ENCODE peak calls at places on chromosomes 16 and 17, in ten cellular contexts. One of them, this sample, is unnamed.
A peak's percentile ranks its signal among the peaks of the same experiment; 100 is the strongest.

GRCh38 chr17:66488874-66489273 is 186.5 kb downstream of the PRKCA start:
- DNase-seq in PC-3: no peak
- DNase-seq in endothelial cell of umbilical vein: no peak
- DNase-seq in MM.1S: no peak
- DNase-seq in keratinocyte: no peak
- DNase-seq in SK-N-SH: no peak
- DNase-seq in IMR-90: no peak
- DNase-seq in GM23338: no peak
- DNase-seq in astrocyte: no peak
- DNase-seq in PC-9: no peak
- DNase-seq in this sample: no peak

GRCh38 chr17:8376302-8377067 is at the start of gene KRABD2:
- DNase-seq in PC-3: peak; percentile 79
- DNase-seq in endothelial cell of umbilical vein: peak; percentile 92
- DNase-seq in MM.1S: peak; percentile 91
- DNase-seq in keratinocyte: no peak
- DNase-seq in SK-N-SH: peak; percentile 98
- DNase-seq in IMR-90: peak; percentile 79
- DNase-seq in GM23338: peak; percentile 97
- DNase-seq in astrocyte: peak; percentile 68
- DNase-seq in PC-9: peak; percentile 94
- DNase-seq in this sample: peak; percentile 83

GRCh38 chr16:84543931-84544776 is 39.7 kb upstream of the MEAK7 start:
- DNase-seq in PC-3: no peak
- DNase-seq in endothelial cell of umbilical vein: no peak
- DNase-seq in MM.1S: no peak
- DNase-seq in keratinocyte: no peak
- DNase-seq in SK-N-SH: no peak
- DNase-seq in IMR-90: peak; percentile 28
- DNase-seq in GM23338: no peak
- DNase-seq in astrocyte: no peak
- DNase-seq in PC-9: no peak
- DNase-seq in this sample: peak; percentile 34

GRCh38 chr17:68074279-68074678 is 38.7 kb downstream of the KPNA2 start:
- DNase-seq in PC-3: no peak
- DNase-seq in endothelial cell of umbilical vein: no peak
- DNase-seq in MM.1S: no peak
- DNase-seq in keratinocyte: no peak
- DNase-seq in SK-N-SH: no peak
- DNase-seq in IMR-90: no peak
- DNase-seq in GM23338: no peak
- DNase-seq in astrocyte: no peak
- DNase-seq in PC-9: no peak
- DNase-seq in this sample: no peak

GRCh38 chr16:53636978-53637377 is 66.7 kb downstream of the RPGRIP1L start:
- DNase-seq in PC-3: no peak
- DNase-seq in endothelial cell of umbilical vein: no peak
- DNase-seq in MM.1S: peak; percentile 69
- DNase-seq in keratinocyte: no peak
- DNase-seq in SK-N-SH: no peak
- DNase-seq in IMR-90: no peak
- DNase-seq in GM23338: no peak
- DNase-seq in astrocyte: no peak
- DNase-seq in PC-9: no peak
- DNase-seq in this sample: no peak

GRCh38 chr16:5349661-5350060 is 252.1 kb upstream of the EEF2KMT start:
- DNase-seq in PC-3: no peak
- DNase-seq in endothelial cell of umbilical vein: no peak
- DNase-seq in MM.1S: no peak
- DNase-seq in keratinocyte: no peak
- DNase-seq in SK-N-SH: peak; percentile 15
- DNase-seq in IMR-90: no peak
- DNase-seq in GM23338: peak; percentile 43
- DNase-seq in astrocyte: no peak
- DNase-seq in PC-9: no peak
- DNase-seq in this sample: no peak

GRCh38 chr16:87305505-87306391 is 11.4 kb downstream of the C16orf95 start:
- DNase-seq in PC-3: no peak
- DNase-seq in endothelial cell of umbilical vein: no peak
- DNase-seq in MM.1S: no peak
- DNase-seq in keratinocyte: no peak
- DNase-seq in SK-N-SH: no peak
- DNase-seq in IMR-90: no peak
- DNase-seq in GM23338: peak; percentile 56
- DNase-seq in astrocyte: no peak
- DNase-seq in PC-9: no peak
- DNase-seq in this sample: no peak

GRCh38 chr17:550041-550398 is 164.6 kb downstream of the VPS53 start:
- DNase-seq in PC-3: no peak
- DNase-seq in endothelial cell of umbilical vein: no peak
- DNase-seq in MM.1S: no peak
- DNase-seq in keratinocyte: no peak
- DNase-seq in SK-N-SH: no peak
- DNase-seq in IMR-90: peak; percentile 46
- DNase-seq in GM23338: no peak
- DNase-seq in astrocyte: peak; percentile 69
- DNase-seq in PC-9: no peak
- DNase-seq in this sample: peak; percentile 82

GRCh38 chr17:17729620-17730249 is 48.5 kb downstream of the RAI1 start:
- DNase-seq in PC-3: peak; percentile 76
- DNase-seq in endothelial cell of umbilical vein: no peak
- DNase-seq in MM.1S: peak; percentile 56
- DNase-seq in keratinocyte: no peak
- DNase-seq in SK-N-SH: peak; percentile 73
- DNase-seq in IMR-90: no peak
- DNase-seq in GM23338: peak; percentile 81
- DNase-seq in astrocyte: no peak
- DNase-seq in PC-9: peak; percentile 72
- DNase-seq in this sample: no peak

GRCh38 chr16:82865412-82865811 is 238.6 kb downstream of the CDH13 start:
- DNase-seq in PC-3: no peak
- DNase-seq in endothelial cell of umbilical vein: no peak
- DNase-seq in MM.1S: no peak
- DNase-seq in keratinocyte: no peak
- DNase-seq in SK-N-SH: no peak
- DNase-seq in IMR-90: no peak
- DNase-seq in GM23338: no peak
- DNase-seq in astrocyte: no peak
- DNase-seq in PC-9: no peak
- DNase-seq in this sample: no peak

DNA sequence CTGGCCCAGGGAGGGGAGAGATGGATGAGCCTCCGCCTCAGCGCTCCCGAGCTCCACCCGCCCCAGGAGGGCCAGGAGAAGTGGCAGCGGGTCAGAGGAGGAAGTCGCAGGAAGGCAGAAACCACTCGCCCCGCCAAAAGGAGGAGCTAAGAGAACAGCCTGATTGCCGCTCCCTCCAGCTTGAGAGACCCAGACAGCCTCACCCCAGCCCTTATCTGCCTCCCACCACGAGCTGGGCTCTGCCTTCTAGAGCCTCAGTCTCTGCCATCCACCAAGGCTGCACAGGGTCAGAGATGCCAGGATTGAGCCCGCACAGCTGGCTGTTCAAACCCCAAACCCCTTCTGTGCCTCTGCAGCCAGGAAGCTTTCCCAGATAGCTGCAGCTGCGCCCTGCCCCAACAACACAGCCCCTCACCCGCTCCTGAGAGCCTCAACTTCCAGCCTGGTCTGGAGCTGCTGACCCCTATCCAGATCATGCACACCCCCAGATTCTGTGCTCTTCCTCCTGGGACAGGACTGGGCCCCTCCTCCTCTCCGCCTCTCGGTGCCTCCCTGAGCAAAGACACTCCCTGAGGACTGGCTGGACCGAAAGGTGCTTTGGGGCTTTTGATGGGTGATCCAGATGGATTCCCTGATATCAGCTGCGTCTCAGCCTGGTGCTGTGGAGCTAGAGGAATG is 1.0 kb upstream of the ATP2A3 start:
- DNase-seq in PC-3: peak; percentile 54
- DNase-seq in endothelial cell of umbilical vein: no peak
- DNase-seq in MM.1S: peak; percentile 81
- DNase-seq in keratinocyte: no peak
- DNase-seq in SK-N-SH: peak; percentile 71
- DNase-seq in IMR-90: no peak
- DNase-seq in GM23338: peak; percentile 90
- DNase-seq in astrocyte: no peak
- DNase-seq in PC-9: peak; percentile 71
- DNase-seq in this sample: peak; percentile 36
- H2AFZ ChIP-seq in PC-3: peak overlapping the region; percentile 84
- H2AFZ ChIP-seq in endothelial cell of umbilical vein: peak overlapping the region; percentile 91
- H2AFZ ChIP-seq in MM.1S: peak overlapping the region; percentile 97
- H2AFZ ChIP-seq in keratinocyte: peak overlapping the region; percentile 93
- H2AFZ ChIP-seq in SK-N-SH: peak overlapping the region; percentile 25
- H2AFZ ChIP-seq in IMR-90: peak overlapping the region; percentile 94
- H2AFZ ChIP-seq in GM23338: peak overlapping the region; percentile 98
- H2AFZ ChIP-seq in astrocyte: peak overlapping the region; percentile 77
- H2AFZ ChIP-seq in PC-9: peak overlapping the region; percentile 85
- H2AFZ ChIP-seq in this sample: peak overlapping the region; percentile 59

DNA sequence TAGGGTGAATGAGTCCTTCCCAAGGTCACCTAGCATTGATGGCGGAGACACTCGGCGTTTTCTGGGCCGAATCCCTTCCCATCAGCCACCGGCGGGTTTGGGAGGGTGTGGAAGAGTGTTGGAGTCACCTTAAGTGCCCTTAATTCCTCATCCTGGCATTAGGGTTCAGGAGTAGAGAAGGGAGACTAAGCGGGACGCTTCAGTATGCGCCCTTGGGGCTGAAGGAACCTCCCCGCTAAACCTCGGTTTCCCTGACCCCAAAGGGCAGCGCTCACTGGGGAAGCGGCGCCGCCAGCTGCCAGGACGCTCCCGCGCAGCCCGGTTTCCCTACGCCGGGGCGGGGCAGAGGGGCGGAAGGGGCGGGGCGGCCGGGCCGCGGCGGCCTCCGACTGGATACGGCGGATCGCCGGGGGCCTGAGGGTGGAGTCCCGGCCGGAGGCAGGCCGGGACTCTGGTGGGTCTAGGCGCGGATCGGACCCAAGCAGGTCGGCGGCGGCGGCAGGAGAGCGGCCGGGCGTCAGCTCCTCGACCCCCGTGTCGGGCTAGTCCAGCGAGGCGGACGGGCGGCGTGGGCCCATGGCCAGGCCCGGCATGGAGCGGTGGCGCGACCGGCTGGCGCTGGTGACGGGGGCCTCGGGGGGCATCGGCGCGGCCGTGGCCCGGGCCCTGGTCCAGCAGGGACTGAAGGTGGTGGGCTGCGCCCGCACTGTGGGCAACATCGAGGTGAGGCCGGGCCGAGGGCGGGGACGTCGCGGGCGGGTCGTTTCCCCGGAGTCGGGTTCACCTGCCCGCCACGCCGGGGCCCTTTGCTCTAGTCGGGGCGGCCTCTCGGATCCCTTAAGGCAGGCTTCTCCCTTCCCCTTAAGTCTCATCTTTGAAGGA is at the start of gene DHRS11:
- DNase-seq in PC-3: peak; percentile 67
- DNase-seq in endothelial cell of umbilical vein: peak; percentile 80
- DNase-seq in MM.1S: peak; percentile 75
- DNase-seq in keratinocyte: no peak
- DNase-seq in SK-N-SH: peak; percentile 99
- DNase-seq in IMR-90: peak; percentile 64
- DNase-seq in GM23338: peak; percentile 90
- DNase-seq in astrocyte: peak; percentile 34
- DNase-seq in PC-9: peak; percentile 80
- DNase-seq in this sample: peak; percentile 64
- H2AFZ ChIP-seq in PC-3: peak within 1 kb of the TSS; percentile 73
- H2AFZ ChIP-seq in endothelial cell of umbilical vein: peak within 1 kb of the TSS; percentile 71
- H2AFZ ChIP-seq in MM.1S: peak within 1 kb of the TSS; percentile 51
- H2AFZ ChIP-seq in keratinocyte: peak within 1 kb of the TSS; percentile 50
- H2AFZ ChIP-seq in SK-N-SH: peak within 1 kb of the TSS; percentile 23
- H2AFZ ChIP-seq in IMR-90: peak within 1 kb of the TSS; percentile 91
- H2AFZ ChIP-seq in GM23338: peak within 1 kb of the TSS; percentile 89
- H2AFZ ChIP-seq in astrocyte: peak within 1 kb of the TSS; percentile 42
- H2AFZ ChIP-seq in PC-9: peak within 1 kb of the TSS; percentile 76
- H2AFZ ChIP-seq in this sample: peak within 1 kb of the TSS; percentile 34

DNA sequence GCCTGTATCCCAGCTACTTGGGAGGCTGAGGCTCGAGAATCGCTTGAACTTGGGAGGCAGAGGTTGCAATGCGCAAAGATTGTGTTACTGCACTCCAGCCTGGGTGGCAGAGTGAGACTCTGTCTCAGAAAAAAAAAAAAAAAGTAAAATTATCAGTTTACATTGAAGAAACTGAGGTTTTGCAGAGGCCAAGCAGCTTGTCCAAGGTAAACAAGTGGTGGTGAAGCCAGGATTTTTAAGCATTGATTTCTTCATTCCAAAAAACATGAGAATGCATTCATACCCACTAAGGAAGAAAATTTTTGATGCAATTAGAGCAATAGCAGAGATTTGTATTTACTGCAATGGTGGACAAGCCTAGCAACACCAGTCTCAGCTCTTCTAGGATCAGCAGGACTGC is 52.7 kb downstream of the CENPV start:
- DNase-seq in PC-3: no peak
- DNase-seq in endothelial cell of umbilical vein: no peak
- DNase-seq in MM.1S: no peak
- DNase-seq in keratinocyte: no peak
- DNase-seq in SK-N-SH: no peak
- DNase-seq in IMR-90: no peak
- DNase-seq in GM23338: no peak
- DNase-seq in astrocyte: no peak
- DNase-seq in PC-9: no peak
- DNase-seq in this sample: peak; percentile 27
- H2AFZ ChIP-seq in PC-3: no peak overlapping the region
- H2AFZ ChIP-seq in endothelial cell of umbilical vein: no peak overlapping the region
- H2AFZ ChIP-seq in MM.1S: no peak overlapping the region
- H2AFZ ChIP-seq in keratinocyte: no peak overlapping the region
- H2AFZ ChIP-seq in SK-N-SH: no peak overlapping the region
- H2AFZ ChIP-seq in IMR-90: no peak overlapping the region
- H2AFZ ChIP-seq in GM23338: no peak overlapping the region
- H2AFZ ChIP-seq in astrocyte: no peak overlapping the region
- H2AFZ ChIP-seq in PC-9: no peak overlapping the region
- H2AFZ ChIP-seq in this sample: no peak overlapping the region

GRCh38 chr16:58732545-58733247 is 1.4 kb downstream of the GOT2 start:
- DNase-seq in PC-3: peak; percentile 64
- DNase-seq in endothelial cell of umbilical vein: peak; percentile 31
- DNase-seq in MM.1S: no peak
- DNase-seq in keratinocyte: no peak
- DNase-seq in SK-N-SH: no peak
- DNase-seq in IMR-90: peak; percentile 42
- DNase-seq in GM23338: peak; percentile 11
- DNase-seq in astrocyte: peak; percentile 37
- DNase-seq in PC-9: no peak
- DNase-seq in this sample: peak; percentile 52

GRCh38 chr16:58733671-58734458 is at the start of gene GOT2:
- DNase-seq in PC-3: peak; percentile 82
- DNase-seq in endothelial cell of umbilical vein: peak; percentile 93
- DNase-seq in MM.1S: peak; percentile 87
- DNase-seq in keratinocyte: peak; percentile 19
- DNase-seq in SK-N-SH: peak; percentile 94
- DNase-seq in IMR-90: peak; percentile 79
- DNase-seq in GM23338: peak; percentile 89
- DNase-seq in astrocyte: peak; percentile 78
- DNase-seq in PC-9: peak; percentile 88
- DNase-seq in this sample: peak; percentile 88

GRCh38 chr16:58730724-58731370 is 3.3 kb downstream of the GOT2 start:
- DNase-seq in PC-3: no peak
- DNase-seq in endothelial cell of umbilical vein: no peak
- DNase-seq in MM.1S: no peak
- DNase-seq in keratinocyte: no peak
- DNase-seq in SK-N-SH: no peak
- DNase-seq in IMR-90: no peak
- DNase-seq in GM23338: no peak
- DNase-seq in astrocyte: no peak
- DNase-seq in PC-9: no peak
- DNase-seq in this sample: no peak

GRCh38 chr16:58733248-58733670 is 857 bp downstream of the GOT2 start:
- DNase-seq in PC-3: no peak
- DNase-seq in endothelial cell of umbilical vein: no peak
- DNase-seq in MM.1S: no peak
- DNase-seq in keratinocyte: no peak
- DNase-seq in SK-N-SH: peak; percentile 34
- DNase-seq in IMR-90: peak; percentile 5
- DNase-seq in GM23338: peak; percentile 54
- DNase-seq in astrocyte: no peak
- DNase-seq in PC-9: no peak
- DNase-seq in this sample: peak; percentile 17

GRCh38 chr16:58734459-58734787 is 307 bp upstream of the GOT2 start:
- DNase-seq in PC-3: no peak
- DNase-seq in endothelial cell of umbilical vein: no peak
- DNase-seq in MM.1S: no peak
- DNase-seq in keratinocyte: no peak
- DNase-seq in SK-N-SH: no peak
- DNase-seq in IMR-90: no peak
- DNase-seq in GM23338: no peak
- DNase-seq in astrocyte: no peak
- DNase-seq in PC-9: no peak
- DNase-seq in this sample: no peak
- H2AFZ ChIP-seq in PC-3: peak overlapping the region; percentile 79
- H2AFZ ChIP-seq in endothelial cell of umbilical vein: peak overlapping the region; percentile 68
- H2AFZ ChIP-seq in MM.1S: peak overlapping the region; percentile 85
- H2AFZ ChIP-seq in keratinocyte: peak overlapping the region; percentile 97
- H2AFZ ChIP-seq in SK-N-SH: peak overlapping the region; percentile 80
- H2AFZ ChIP-seq in IMR-90: peak overlapping the region; percentile 100
- H2AFZ ChIP-seq in GM23338: peak overlapping the region; percentile 88
- H2AFZ ChIP-seq in astrocyte: peak overlapping the region; percentile 95
- H2AFZ ChIP-seq in PC-9: peak overlapping the region; percentile 99
- H2AFZ ChIP-seq in this sample: peak overlapping the region; percentile 94